ENCODE peak calls at places on chromosomes 3 and 15, in eight cellular contexts. R, S, G, V, H, Z, X and E are unnamed samples.

GRCh38 chr3:128878556-128879124 is 780 bp upstream of the ACAD9 start:
- DNase-seq in G (no peak), H (no peak), S (no peak), R (peak; percentile 11), X (peak; percentile 65), V (no peak), Z (peak; percentile 48), E (no peak)

GRCh38 chr15:98666441-98666840 is 18.1 kb downstream of the IGF1R start:
- DNase-seq in G (no peak), V (no peak), S (no peak), X (no peak), H (no peak), R (no peak), Z (no peak), E (no peak)

GRCh38 chr3:11910971-11911531 is 64.4 kb upstream of the TAMM41 start:
- DNase-seq in H (no peak), Z (no peak), S (no peak), G (no peak), X (no peak), V (peak; percentile 25), R (no peak), E (peak; percentile 24)

GRCh38 chr15:57861039-57861638 is 154.6 kb downstream of the POLR2M start:
- DNase-seq in H (peak; percentile 4), X (peak; percentile 50), S (no peak), V (no peak), Z (peak; percentile 75), R (peak; percentile 23), G (no peak), E (no peak)

GRCh38 chr3:183448369-183449128 is 20.1 kb upstream of the MCF2L2 start:
- DNase-seq in Z (no peak), S (no peak), G (no peak), V (no peak), H (no peak), X (no peak), R (no peak), E (no peak)

GRCh38 chr15:80506494-80506893 is 102.3 kb downstream of the ARNT2 start:
- DNase-seq in V (no peak), H (no peak), G (no peak), X (no peak), Z (no peak), S (no peak), R (no peak), E (no peak)

GRCh38 chr3:194760740-194761139 is 75.1 kb downstream of the FAM43A start:
- DNase-seq in Z (no peak), X (no peak), R (no peak), V (no peak), H (no peak), S (no peak), G (no peak), E (no peak)

GRCh38 chr15:34279341-34279740 is 54.5 kb downstream of the EMC4 start:
- DNase-seq in H (no peak), G (no peak), V (no peak), Z (no peak), R (no peak), X (no peak), S (no peak), E (no peak)

GRCh38 chr3:10015476-10015904 is 10.7 kb upstream of the FANCD2 start:
- DNase-seq in V (no peak), G (peak; percentile 61), X (peak; percentile 47), R (no peak), H (no peak), S (no peak), Z (no peak), E (peak; percentile 66)

GRCh38 chr15:48945386-48945785 is 18.3 kb downstream of the SHC4 start:
- DNase-seq in H (no peak), R (no peak), X (no peak), V (no peak), G (no peak), S (no peak), Z (no peak), E (no peak)

GRCh38 chr3:134978658-134979057 is 183.6 kb downstream of the EPHB1 start:
- DNase-seq in X (no peak), R (no peak), H (no peak), S (no peak), Z (peak; percentile 5), G (no peak), V (no peak), E (no peak)

GRCh38 chr3:15872807-15873206 is 75.0 kb upstream of the ANKRD28 start:
- DNase-seq in Z (no peak), V (no peak), R (no peak), X (no peak), H (no peak), G (no peak), S (no peak), E (no peak)

GRCh38 chr3:100468676-100469075 is 23.7 kb upstream of the TMEM45A start:
- DNase-seq in R (no peak), X (no peak), S (no peak), H (no peak), Z (no peak), G (no peak), V (no peak), E (no peak)

GRCh38 chr15:96330450-96331140 is at the start of gene NR2F2:
- DNase-seq in V (peak; percentile 91), X (peak; percentile 96), Z (peak; percentile 89), G (peak; percentile 67), S (no peak), H (peak; percentile 90), R (peak; percentile 29), E (peak; percentile 98)

GRCh38 chr3:193798097-193798496 is 205.1 kb downstream of the OPA1 start:
- DNase-seq in V (no peak), R (no peak), X (no peak), H (no peak), Z (no peak), G (no peak), S (no peak), E (no peak)

GRCh38 chr3:44950273-44950672 is 25.7 kb downstream of the ZDHHC3 start:
- DNase-seq in H (no peak), R (no peak), X (no peak), Z (no peak), G (no peak), V (peak; percentile 34), S (no peak), E (no peak)

GRCh38 chr3:133799794-133800585 is 5.6 kb upstream of the SRPRB start:
- DNase-seq in G (no peak), Z (no peak), S (no peak), H (no peak), X (no peak), R (no peak), V (no peak), E (no peak)

GRCh38 chr15:69357773-69358765 is 56.1 kb upstream of the KIF23 start:
- DNase-seq in Z (no peak), G (no peak), R (no peak), V (peak; percentile 34), H (no peak), S (no peak), X (no peak), E (no peak)

GRCh38 chr3:134904333-134904771 is 109.3 kb downstream of the EPHB1 start:
- DNase-seq in G (no peak), H (no peak), S (no peak), V (no peak), R (no peak), X (no peak), Z (peak; percentile 86), E (no peak)

GRCh38 chr3:123163146-123163545 is 38.6 kb upstream of the SEC22A start:
- DNase-seq in R (no peak), V (no peak), H (no peak), S (no peak), G (no peak), Z (no peak), X (no peak), E (no peak)

GRCh38 chr3:183513046-183513706 is 42.3 kb downstream of the KLHL6 start:
- DNase-seq in S (peak; percentile 47), G (no peak), X (no peak), V (no peak), Z (peak; percentile 34), R (peak; percentile 15), H (no peak), E (no peak)

GRCh38 chr3:24504765-24505164 is 10.1 kb upstream of the THRB start:
- DNase-seq in S (no peak), H (no peak), R (no peak), G (no peak), X (no peak), Z (no peak), V (no peak), E (no peak)